ENCODE peak calls at places on chromosomes 16 and 17, in five cellular contexts. One of them, this sample, is unnamed. For H3K9me3, the result is how much of the 10 kb centered on the place peaks cover.

GRCh38 chr17:72887917-72888316 is 204.6 kb downstream of the SLC39A11 start:
- DNase-seq in upper lobe of left lung: no peak
- DNase-seq in A549: no peak
- DNase-seq in HepG2: no peak
- DNase-seq in tibial nerve: no peak
- DNase-seq in this sample: no peak

GRCh38 chr16:67438098-67438791 is 7.3 kb downstream of the HSD11B2 start:
- DNase-seq in A549: no peak
- DNase-seq in upper lobe of left lung: no peak
- DNase-seq in tibial nerve: no peak
- DNase-seq in HepG2: no peak
- DNase-seq in this sample: no peak

GRCh38 chr17:32903774-32904673 is 23.9 kb upstream of the TMEM98 start:
- DNase-seq in A549: no peak
- DNase-seq in tibial nerve: no peak
- DNase-seq in upper lobe of left lung: no peak
- DNase-seq in HepG2: no peak
- DNase-seq in this sample: no peak

GRCh38 chr17:8745586-8746500 is 1.2 kb upstream of the CCDC42 start:
- DNase-seq in upper lobe of left lung: peak
- DNase-seq in A549: peak
- DNase-seq in tibial nerve: peak
- DNase-seq in HepG2: peak
- DNase-seq in this sample: peak

GRCh38 chr16:73389075-73389474 is 341.1 kb upstream of the ZFHX3 start:
- DNase-seq in upper lobe of left lung: no peak
- DNase-seq in A549: no peak
- DNase-seq in HepG2: no peak
- DNase-seq in tibial nerve: no peak
- DNase-seq in this sample: no peak

GRCh38 chr16:64391009-64391663 is 730.7 kb downstream of the CDH11 start:
- DNase-seq in tibial nerve: no peak
- DNase-seq in HepG2: peak
- DNase-seq in upper lobe of left lung: no peak
- DNase-seq in A549: no peak
- DNase-seq in this sample: no peak

GRCh38 chr17:28405632-28406477 is at the start of gene SLC46A1:
- DNase-seq in upper lobe of left lung: peak
- DNase-seq in tibial nerve: peak
- DNase-seq in A549: peak
- DNase-seq in HepG2: peak
- DNase-seq in this sample: peak

GRCh38 chr17:50461550-50462132 is 7.0 kb downstream of the CHAD start:
- DNase-seq in HepG2: no peak
- DNase-seq in A549: no peak
- DNase-seq in tibial nerve: no peak
- DNase-seq in upper lobe of left lung: no peak
- DNase-seq in this sample: no peak

GRCh38 chr16:4415538-4416199 is 727 bp downstream of the CORO7 start:
- DNase-seq in HepG2: peak
- DNase-seq in A549: peak
- DNase-seq in upper lobe of left lung: peak
- DNase-seq in tibial nerve: peak
- DNase-seq in this sample: peak

DNA sequence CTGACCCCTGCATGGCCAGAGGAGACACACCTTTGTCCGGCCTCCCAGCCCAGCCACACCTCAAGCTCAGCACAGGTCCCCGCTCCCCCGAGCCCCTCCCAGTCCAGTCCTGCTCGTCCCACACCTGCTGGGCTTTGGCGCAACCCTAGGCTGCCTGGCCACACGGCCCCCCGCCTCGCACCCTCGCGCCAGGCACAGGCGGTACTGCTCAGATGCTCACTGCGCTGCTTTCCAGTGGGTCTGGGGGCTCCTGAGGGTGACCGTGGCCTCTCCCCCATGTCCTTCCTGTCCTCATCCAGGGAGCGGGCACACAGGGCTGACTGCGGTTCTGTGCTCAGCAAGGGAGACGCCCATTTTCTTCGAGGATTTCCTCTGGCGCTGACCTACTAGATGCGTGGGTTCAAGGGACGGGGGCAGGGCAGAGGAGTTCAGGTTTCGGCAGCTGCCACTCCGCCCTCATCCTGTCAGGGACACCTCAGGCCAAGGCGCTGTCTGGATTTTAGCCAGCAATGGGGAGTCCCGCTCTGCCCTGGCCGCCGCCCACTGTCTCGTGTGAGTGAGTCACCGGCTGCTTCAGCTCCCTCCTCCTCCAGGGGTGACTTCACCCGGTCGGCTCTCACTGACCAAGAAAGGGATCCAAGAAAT is 118.0 kb upstream of the ZNF469 start:
- DNase-seq in tibial nerve: peak
- DNase-seq in upper lobe of left lung: peak
- DNase-seq in HepG2: peak
- DNase-seq in A549: peak
- DNase-seq in this sample: peak
- H3K4me3 ChIP-seq in tibial nerve: no peak
- H3K4me3 ChIP-seq in upper lobe of left lung: no peak
- H3K4me3 ChIP-seq in HepG2: no peak
- H3K4me3 ChIP-seq in A549: no peak
- H3K4me3 ChIP-seq in this sample: no peak

DNA sequence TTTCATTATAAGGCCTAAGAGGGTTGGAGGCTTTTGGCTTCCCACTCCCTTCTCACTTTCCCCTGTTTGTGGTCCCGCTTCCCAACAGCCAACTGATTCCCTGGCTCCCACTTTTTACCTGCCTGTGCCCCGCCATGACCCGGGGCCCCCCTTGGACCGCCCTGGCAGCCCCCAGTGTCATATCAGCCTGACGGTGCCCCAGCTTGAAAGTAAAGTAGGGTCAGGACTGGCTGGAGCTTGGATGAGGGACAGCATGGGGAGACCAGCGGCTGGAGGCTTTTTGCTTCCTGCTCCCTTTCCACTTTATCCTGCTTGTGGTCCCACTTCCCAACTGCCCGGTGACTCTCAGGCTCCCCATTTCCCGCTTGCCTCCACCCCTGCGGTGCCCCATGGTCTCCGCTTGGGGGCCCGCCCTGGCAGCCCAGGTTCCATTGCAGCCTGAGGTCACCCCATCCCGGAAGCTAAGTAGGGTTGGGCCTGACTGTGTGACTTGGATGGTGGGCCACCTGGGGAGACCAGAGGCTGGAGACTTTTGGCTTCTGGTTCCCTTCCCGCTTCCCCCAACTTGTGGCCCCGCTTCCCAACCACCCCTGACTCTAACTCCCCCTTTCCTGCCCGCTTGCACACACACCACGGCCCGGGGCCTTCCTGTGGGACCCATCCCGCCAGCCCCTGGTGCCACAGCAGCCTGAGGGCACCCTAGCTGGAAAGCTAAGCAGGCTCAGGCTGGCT is 2274.7 kb downstream of the TP53TG3F start:
- DNase-seq in A549: no peak
- DNase-seq in tibial nerve: no peak
- DNase-seq in upper lobe of left lung: no peak
- DNase-seq in HepG2: no peak
- DNase-seq in this sample: no peak
- H3K9me3 ChIP-seq in A549: under half
- H3K9me3 ChIP-seq in tibial nerve: under half
- H3K9me3 ChIP-seq in upper lobe of left lung: under half
- H3K9me3 ChIP-seq in HepG2: half or more
- H3K9me3 ChIP-seq in this sample: under half

DNA sequence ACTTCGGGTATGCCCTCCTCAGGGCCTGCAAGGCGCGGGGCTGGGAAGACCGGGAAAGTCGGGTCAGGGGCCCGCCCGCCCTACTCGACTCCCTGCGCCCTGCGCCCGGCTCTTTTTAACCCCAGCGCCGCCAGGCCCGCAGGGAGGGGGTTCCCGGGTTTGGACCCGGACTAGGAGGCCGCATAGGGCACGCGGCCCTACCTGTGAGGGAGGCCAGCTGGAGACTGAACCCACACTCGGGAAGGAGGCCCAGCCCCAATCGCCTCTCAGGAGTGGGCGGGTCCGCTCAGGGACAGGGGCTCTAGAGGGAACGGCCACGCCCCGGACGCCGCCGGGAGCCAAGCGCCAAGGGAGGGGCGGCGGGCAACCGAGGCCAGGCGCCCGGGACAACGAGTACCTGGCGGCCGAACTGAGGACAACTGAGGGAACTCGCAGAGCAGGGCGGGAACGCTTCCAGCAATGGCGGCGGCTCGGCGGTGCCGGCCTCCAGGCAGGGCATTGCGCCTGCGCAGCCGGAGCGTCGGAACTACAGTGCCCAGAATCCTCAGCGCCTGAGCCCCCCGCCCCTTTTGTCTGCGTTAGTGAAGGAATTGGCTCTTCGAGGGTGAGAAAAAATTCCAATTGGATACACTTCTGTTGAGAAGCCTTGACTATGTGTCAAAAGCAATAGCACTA is at the start of gene ZNF624:
- DNase-seq in HepG2: peak
- DNase-seq in tibial nerve: peak
- DNase-seq in upper lobe of left lung: peak
- DNase-seq in A549: peak
- DNase-seq in this sample: peak
- TF ChIP-seq EP300 in HepG2: no peak
- TF ChIP-seq EP300 in tibial nerve: peak
- TF ChIP-seq EP300 in upper lobe of left lung: peak
- TF ChIP-seq EP300 in A549: no peak
- TF ChIP-seq EP300 in this sample: no peak

DNA sequence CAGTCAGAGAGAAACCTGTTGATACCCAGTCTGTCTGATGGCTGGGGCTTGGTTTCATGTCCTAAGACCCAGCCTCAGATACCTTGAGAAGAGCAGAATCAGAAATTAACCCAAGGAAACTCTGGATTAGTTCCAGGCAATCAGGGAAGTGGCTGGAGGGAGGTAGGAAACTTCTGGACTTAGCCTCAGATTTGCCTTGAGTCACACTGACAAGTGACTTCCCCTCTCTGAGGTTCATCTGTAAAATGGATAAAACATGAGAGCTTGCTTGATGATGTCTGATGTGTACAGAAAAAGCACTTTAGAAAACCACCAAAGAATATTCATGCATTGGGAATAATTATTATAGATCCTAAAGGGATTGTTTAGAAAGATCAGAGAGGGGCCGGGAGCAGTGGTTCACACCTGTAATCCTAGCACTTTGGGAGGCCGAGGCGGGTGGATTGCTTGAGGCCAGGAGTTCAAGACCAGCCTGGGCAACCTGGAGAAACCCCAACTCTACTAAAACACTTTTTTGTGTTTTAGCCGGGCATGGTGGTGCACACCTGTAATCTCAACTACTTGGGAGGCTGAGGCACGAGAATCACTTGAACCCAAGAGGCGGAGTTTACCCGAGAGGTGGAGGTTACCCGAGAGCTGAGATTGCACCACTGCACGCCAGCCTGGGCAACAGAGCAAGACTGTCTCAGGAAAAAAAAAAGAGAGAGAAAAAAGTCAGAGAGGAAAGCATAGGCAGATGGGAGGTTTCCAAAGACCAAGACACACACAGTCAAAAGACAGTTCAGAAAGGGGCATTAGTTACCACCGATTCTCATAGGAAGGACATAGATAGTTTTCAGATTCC is 3.8 kb downstream of the CIITA start:
- DNase-seq in tibial nerve: no peak
- DNase-seq in upper lobe of left lung: no peak
- DNase-seq in HepG2: no peak
- DNase-seq in A549: no peak
- DNase-seq in this sample: no peak
- H3K4me3 ChIP-seq in tibial nerve: no peak
- H3K4me3 ChIP-seq in upper lobe of left lung: peak
- H3K4me3 ChIP-seq in HepG2: no peak
- H3K4me3 ChIP-seq in A549: no peak
- H3K4me3 ChIP-seq in this sample: no peak

This sample was measured in ovary.